ENCODE peak calls at places on chromosome 7, in four cellular contexts. G, P, I and Q are unnamed samples.

GRCh38 chr7:67854236-67854635 is 857.6 kb downstream of the TYW1 start:
- DNase-seq in G (no peak), P (no peak), I (no peak), Q (no peak)

GRCh38 chr7:2805213-2806003 is 38.7 kb downstream of the GNA12 start:
- DNase-seq in G (no peak), P (no peak), I (no peak), Q (no peak)

GRCh38 chr7:30743371-30744074 is 8.4 kb upstream of the INMT start:
- DNase-seq in G (peak), P (no peak), I (no peak), Q (no peak)

GRCh38 chr7:30224511-30225031 is 59.8 kb upstream of the ZNRF2 start:
- DNase-seq in G (peak), P (no peak), I (peak), Q (peak)

GRCh38 chr7:116576350-116577319 is 51.8 kb downstream of the CAV1 start:
- DNase-seq in G (peak), P (no peak), I (no peak), Q (no peak)

GRCh38 chr7:33379891-33380525 is 250.6 kb downstream of the BBS9 start:
- DNase-seq in G (no peak), P (no peak), I (no peak), Q (no peak)

GRCh38 chr7:151051108-151051507 is 2.8 kb downstream of the ASIC3 start:
- DNase-seq in G (peak), P (peak), I (no peak), Q (peak)

GRCh38 chr7:95596183-95597135 is at the start of gene PDK4:
- DNase-seq in G (peak), P (no peak), I (no peak), Q (no peak)

GRCh38 chr7:27420702-27421101 is 178.1 kb downstream of the EVX1 start:
- DNase-seq in G (no peak), P (no peak), I (no peak), Q (no peak)

GRCh38 chr7:1422512-1423265 is 36.6 kb downstream of the MICALL2 start:
- DNase-seq in G (no peak), P (no peak), I (no peak), Q (no peak)

GRCh38 chr7:13291010-13291409 is 603.6 kb downstream of the ARL4A start:
- DNase-seq in G (no peak), P (no peak), I (no peak), Q (no peak)

GRCh38 chr7:104923010-104923421 is 91.0 kb upstream of the KMT2E start:
- DNase-seq in G (peak), P (peak), I (peak), Q (peak)

GRCh38 chr7:78479348-78479747 is 680.8 kb downstream of the PHTF2 start:
- DNase-seq in G (no peak), P (no peak), I (no peak), Q (no peak)

GRCh38 chr7:107045195-107045960 is 873 bp downstream of the PRKAR2B start:
- DNase-seq in G (no peak), P (no peak), I (no peak), Q (no peak)

GRCh38 chr7:17408904-17409290 is 110.4 kb downstream of the AHR start:
- DNase-seq in G (no peak), P (no peak), I (no peak), Q (no peak)

GRCh38 chr7:11373546-11374142 is 400.0 kb downstream of the PHF14 start:
- DNase-seq in G (peak), P (no peak), I (peak), Q (peak)

GRCh38 chr7:85659364-85659763 is 472.5 kb upstream of the SEMA3D start:
- DNase-seq in G (no peak), P (no peak), I (no peak), Q (no peak)

GRCh38 chr7:22980422-22980821 is 33.5 kb downstream of the HYCC1 start:
- DNase-seq in G (peak), P (no peak), I (no peak), Q (no peak)

GRCh38 chr7:106465704-106466468 is 181.1 kb upstream of the NAMPT start:
- DNase-seq in G (no peak), P (no peak), I (no peak), Q (no peak)

GRCh38 chr7:38368191-38368605 is 94.8 kb upstream of the TARP start:
- DNase-seq in G (peak), P (peak), I (peak), Q (peak)

GRCh38 chr7:41005381-41005901 is 697.4 kb downstream of the INHBA start:
- DNase-seq in G (peak), P (no peak), I (no peak), Q (peak)

GRCh38 chr7:143811-144453 is 48.4 kb upstream of the FAM20C start:
- DNase-seq in G (no peak), P (no peak), I (no peak), Q (no peak)

GRCh38 chr7:142365410-142365842 is 107.6 kb upstream of the PRSS58 start:
- DNase-seq in G (no peak), P (no peak), I (no peak), Q (no peak)